ENCODE peak calls at places on chromosomes 1 and 21, in seven cellular contexts. G is CD8-positive, alpha-beta memory T cell; D is body of pancreas; Q is tibial nerve; N is H1; P is lower lobe of right lung; L is colonic mucosa. Y is an unnamed sample.

GRCh38 chr1:155976913-155977606 is 1.3 kb downstream of the ARHGEF2 start:
- DNase-seq in L (no peak), N (no peak), Q (no peak), D (peak; percentile 7), G (no peak), P (no peak), Y (no peak)

GRCh38 chr1:174953170-174953569 is 46.6 kb upstream of the CACYBP start:
- DNase-seq in P (no peak), G (no peak), N (no peak), D (no peak), L (no peak), Q (no peak), Y (no peak)

GRCh38 chr1:187759934-187760333 is 931.2 kb downstream of the PLA2G4A start:
- DNase-seq in G (no peak), Q (no peak), L (no peak), N (no peak), P (no peak), D (no peak), Y (no peak)

GRCh38 chr21:15182731-15183130 is 117.9 kb upstream of the NRIP1 start:
- DNase-seq in N (no peak), P (no peak), L (no peak), G (no peak), D (no peak), Q (no peak), Y (no peak)

GRCh38 chr1:7402548-7402850 is 368.6 kb upstream of the VAMP3 start:
- DNase-seq in N (no peak), P (no peak), G (no peak), L (no peak), D (no peak), Q (no peak), Y (no peak)

GRCh38 chr1:206467915-206468314 is 2.4 kb upstream of the IKBKE start:
- DNase-seq in G (no peak), D (peak; percentile 75), N (no peak), Q (peak; percentile 30), P (peak; percentile 93), L (no peak), Y (no peak)

GRCh38 chr1:63817152-63817667 is 43.4 kb downstream of the ROR1 start:
- DNase-seq in P (no peak), G (no peak), N (no peak), D (peak; percentile 59), L (no peak), Q (no peak), Y (no peak)

GRCh38 chr1:156750191-156750931 is 1.1 kb downstream of the HDGF start:
- DNase-seq in Q (no peak), P (peak; percentile 52), G (peak; percentile 16), N (no peak), L (peak; percentile 73), D (peak; percentile 67), Y (no peak)

GRCh38 chr1:160542303-160542945 is 19.4 kb upstream of the SLAMF6 start:
- DNase-seq in L (no peak), D (peak; percentile 59), G (no peak), P (no peak), N (no peak), Q (no peak), Y (no peak)

GRCh38 chr1:167493372-167493771 is 25.0 kb downstream of the CD247 start:
- DNase-seq in D (no peak), N (no peak), G (no peak), P (no peak), Q (no peak), L (no peak), Y (no peak)

GRCh38 chr1:18951818-18952391 is 4.6 kb downstream of the IFFO2 start:
- DNase-seq in P (no peak), D (no peak), Q (no peak), N (no peak), L (no peak), G (peak; percentile 80), Y (no peak)

GRCh38 chr1:208604295-208604694 is 360.1 kb upstream of the PLXNA2 start:
- DNase-seq in P (no peak), N (no peak), L (no peak), D (no peak), Q (no peak), G (no peak), Y (no peak)

GRCh38 chr1:26263212-26263611 is 16.7 kb upstream of the SH3BGRL3 start:
- DNase-seq in N (no peak), D (no peak), P (no peak), L (no peak), Q (no peak), G (no peak), Y (no peak)

GRCh38 chr1:152859696-152860095 is at the start of gene LCE7A:
- DNase-seq in N (no peak), Q (no peak), G (no peak), L (no peak), P (no peak), D (no peak), Y (no peak)
- H3K9me3 ChIP-seq in N (peaks cover 69% of the 10 kb centered on the region), Q (no peaks in the 10 kb centered on the region), G (no peaks in the 10 kb centered on the region), L (no peaks in the 10 kb centered on the region), P (no peaks in the 10 kb centered on the region), D (no peaks in the 10 kb centered on the region), Y (no peaks in the 10 kb centered on the region)

DNA sequence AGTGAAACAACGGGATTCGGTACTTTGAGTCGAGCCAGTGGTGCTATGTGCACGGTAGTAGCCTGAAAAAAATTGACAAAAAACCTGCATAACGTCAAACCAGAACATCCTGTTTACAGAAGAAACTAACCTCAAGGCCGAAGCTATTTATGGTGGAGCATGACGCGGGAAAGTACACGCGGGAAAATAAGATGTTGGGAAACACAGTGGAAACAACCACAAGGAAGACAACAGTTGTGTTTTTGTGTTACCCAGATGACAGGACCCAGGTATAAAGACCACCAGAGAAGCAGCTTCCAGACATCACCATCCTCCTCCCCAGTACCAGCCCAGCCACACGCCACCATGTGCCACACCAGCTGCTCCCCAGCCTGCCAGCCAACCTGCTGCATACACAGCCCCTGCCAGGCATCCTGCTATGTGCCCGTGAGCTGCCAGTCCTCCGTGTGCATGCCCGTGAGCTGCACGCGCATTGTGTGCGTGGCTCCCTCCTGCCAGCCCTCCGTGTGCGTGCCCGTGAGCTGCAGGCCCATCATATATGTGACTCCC is at the start of gene KRTAP12-3:
- DNase-seq in G (peak; percentile 48), D (no peak), L (no peak), Q (no peak), N (no peak), P (no peak), Y (no peak)
- H3K4me1 ChIP-seq in G (peaks cover 68% of the 10 kb centered on the region), D (no peaks in the 10 kb centered on the region), L (no peaks in the 10 kb centered on the region), Q (no peaks in the 10 kb centered on the region), N (no peaks in the 10 kb centered on the region), P (no peaks in the 10 kb centered on the region), Y (no peaks in the 10 kb centered on the region)

GRCh38 chr1:2800664-2801045 is 838 bp downstream of the TTC34 start:
- DNase-seq in G (no peak), N (no peak), P (no peak), L (no peak), Q (no peak), D (no peak), Y (no peak)
- H3K9me3 ChIP-seq in G (no peaks in the 10 kb centered on the region), N (peaks cover 60% of the 10 kb centered on the region), P (no peaks in the 10 kb centered on the region), L (no peaks in the 10 kb centered on the region), Q (peaks cover under 1% of the 10 kb centered on the region), D (no peaks in the 10 kb centered on the region), Y (no peaks in the 10 kb centered on the region)

GRCh38 chr1:33341190-33341589 is 20.3 kb upstream of the A3GALT2 start:
- DNase-seq in Q (no peak), L (no peak), N (no peak), D (no peak), G (no peak), P (no peak), Y (no peak)

GRCh38 chr1:33342041-33342723 is 21.3 kb upstream of the A3GALT2 start:
- DNase-seq in D (peak; percentile 95), P (no peak), Q (peak; percentile 79), N (peak; percentile 48), L (peak; percentile 88), G (no peak), Y (peak; percentile 70)

GRCh38 chr1:33344896-33345295 is 24.0 kb upstream of the A3GALT2 start:
- DNase-seq in D (no peak), P (no peak), G (no peak), Q (no peak), L (no peak), N (no peak), Y (no peak)

GRCh38 chr1:33346921-33347649 is 26.2 kb upstream of the A3GALT2 start:
- DNase-seq in L (peak; percentile 63), N (no peak), P (no peak), G (no peak), D (peak; percentile 83), Q (no peak), Y (peak; percentile 46)

GRCh38 chr1:33343539-33343938 is 22.6 kb upstream of the A3GALT2 start:
- DNase-seq in L (no peak), P (no peak), N (no peak), D (no peak), G (no peak), Q (no peak), Y (no peak)
- H3K4me1 ChIP-seq in L (peaks cover 36% of the 10 kb centered on the region), P (peaks cover 100% of the 10 kb centered on the region), N (peaks cover 31% of the 10 kb centered on the region), D (peaks cover 98% of the 10 kb centered on the region), G (peaks cover 31% of the 10 kb centered on the region), Q (no peaks in the 10 kb centered on the region), Y (peaks cover 56% of the 10 kb centered on the region)

GRCh38 chr1:184160236-184160635 is 108.7 kb downstream of the TSEN15 start:
- DNase-seq in L (no peak), P (no peak), N (no peak), Q (no peak), D (no peak), G (no peak), Y (no peak)

GRCh38 chr1:184163674-184164470 is 112.3 kb downstream of the TSEN15 start:
- DNase-seq in L (no peak), G (no peak), D (peak; percentile 5), N (no peak), Q (no peak), P (no peak), Y (no peak)

GRCh38 chr1:184158911-184159701 is 107.6 kb downstream of the TSEN15 start:
- DNase-seq in D (no peak), Q (no peak), N (no peak), G (no peak), P (no peak), L (no peak), Y (no peak)

GRCh38 chr1:184162266-184162665 is 110.7 kb downstream of the TSEN15 start:
- DNase-seq in L (no peak), D (peak; percentile 16), Q (no peak), G (no peak), P (no peak), N (no peak), Y (no peak)

GRCh38 chr1:184160942-184161698 is 109.6 kb downstream of the TSEN15 start:
- DNase-seq in P (no peak), Q (no peak), G (no peak), N (no peak), D (peak; percentile 18), L (no peak), Y (no peak)
- H3K9me3 ChIP-seq in P (no peaks in the 10 kb centered on the region), Q (no peaks in the 10 kb centered on the region), G (no peaks in the 10 kb centered on the region), N (no peaks in the 10 kb centered on the region), D (no peaks in the 10 kb centered on the region), L (no peaks in the 10 kb centered on the region), Y (no peaks in the 10 kb centered on the region)

GRCh38 chr1:233664254-233664653 is 50.3 kb downstream of the KCNK1 start:
- DNase-seq in D (no peak), G (no peak), P (no peak), L (no peak), N (no peak), Q (no peak), Y (no peak)
- H3K4me1 ChIP-seq in D (no peaks in the 10 kb centered on the region), G (no peaks in the 10 kb centered on the region), P (no peaks in the 10 kb centered on the region), L (no peaks in the 10 kb centered on the region), N (no peaks in the 10 kb centered on the region), Q (no peaks in the 10 kb centered on the region), Y (no peaks in the 10 kb centered on the region)

Y was measured in Caco-2.